ENCODE peak calls at places on chromosomes 3 and 15, in four cellular contexts. E is activated T-cell treated with anti-CD3 and anti-CD28 coated beads for 1 hour, N is AG09319, T is putamen. P is an unnamed sample.

GRCh38 chr15:42675021-42675420 is 61.9 kb downstream of the CDAN1 start:
- DNase-seq in T (no peak), N (no peak), E (no peak), P (no peak)

GRCh38 chr15:53837263-53837662 is 77.8 kb upstream of the WDR72 start:
- DNase-seq in N (no peak), T (no peak), E (no peak), P (no peak)

GRCh38 chr15:88264622-88265021 is 8.1 kb upstream of the NTRK3 start:
- DNase-seq in T (no peak), N (no peak), E (no peak), P (no peak)

GRCh38 chr3:14345496-14346150 is 56.8 kb upstream of the SLC6A6 start:
- DNase-seq in E (no peak), N (no peak), T (no peak), P (no peak)

GRCh38 chr15:66905185-66905584 is 160.2 kb upstream of the SMAD3 start:
- DNase-seq in N (no peak), T (no peak), E (no peak), P (no peak)

GRCh38 chr3:114566162-114566755 is 272.4 kb downstream of the TIGIT start:
- DNase-seq in T (no peak), N (no peak), E (no peak), P (no peak)

GRCh38 chr3:30894521-30895289 is at the start of gene GADL1:
- DNase-seq in E (no peak), T (no peak), N (no peak), P (no peak)

GRCh38 chr15:41557673-41558399 is 1.2 kb upstream of the TYRO3 start:
- DNase-seq in E (peak), T (peak), N (peak), P (peak)

GRCh38 chr3:4738737-4739274 is 240.4 kb upstream of the BHLHE40 start:
- DNase-seq in N (no peak), E (no peak), T (no peak), P (no peak)

GRCh38 chr3:187039723-187040414 is 99.4 kb downstream of the RPL39L start:
- DNase-seq in T (no peak), E (no peak), N (no peak), P (no peak)

GRCh38 chr15:81767076-81767475 is 278.7 kb downstream of the MEX3B start:
- DNase-seq in N (no peak), T (no peak), E (no peak), P (no peak)

GRCh38 chr3:66372681-66373350 is 128.0 kb downstream of the LRIG1 start:
- DNase-seq in T (no peak), N (no peak), E (peak), P (peak)